ENCODE peak calls at places on chromosomes 2 and 18, in six cellular contexts. One of them, this sample, is unnamed.

GRCh38 chr2:17470855-17471641 is 47.2 kb downstream of the RAD51AP2 start:
- DNase-seq in fibroblast of lung: peak
- DNase-seq in left ventricle myocardium inferior: no peak
- DNase-seq in RWPE1: no peak
- DNase-seq in GM20000: no peak
- DNase-seq in brain microvascular endothelial cell: peak
- DNase-seq in this sample: peak

GRCh38 chr2:31267437-31268120 is 33.6 kb downstream of the EHD3 start:
- DNase-seq in left ventricle myocardium inferior: no peak
- DNase-seq in fibroblast of lung: no peak
- DNase-seq in GM20000: no peak
- DNase-seq in RWPE1: no peak
- DNase-seq in brain microvascular endothelial cell: no peak
- DNase-seq in this sample: no peak

GRCh38 chr2:69126341-69126740 is 113.4 kb downstream of the ANTXR1 start:
- DNase-seq in brain microvascular endothelial cell: no peak
- DNase-seq in left ventricle myocardium inferior: no peak
- DNase-seq in GM20000: no peak
- DNase-seq in RWPE1: no peak
- DNase-seq in fibroblast of lung: no peak
- DNase-seq in this sample: no peak

GRCh38 chr2:181683518-181684453 is 3.5 kb upstream of the NEUROD1 start:
- DNase-seq in brain microvascular endothelial cell: no peak
- DNase-seq in RWPE1: peak
- DNase-seq in GM20000: peak
- DNase-seq in fibroblast of lung: peak
- DNase-seq in left ventricle myocardium inferior: no peak
- DNase-seq in this sample: peak

GRCh38 chr2:96866149-96866548 is 3.7 kb downstream of the SEMA4C start:
- DNase-seq in RWPE1: no peak
- DNase-seq in brain microvascular endothelial cell: no peak
- DNase-seq in fibroblast of lung: no peak
- DNase-seq in left ventricle myocardium inferior: no peak
- DNase-seq in GM20000: no peak
- DNase-seq in this sample: no peak

GRCh38 chr2:8649718-8650117 is 32.1 kb upstream of the ID2 start:
- DNase-seq in left ventricle myocardium inferior: no peak
- DNase-seq in RWPE1: no peak
- DNase-seq in GM20000: no peak
- DNase-seq in brain microvascular endothelial cell: no peak
- DNase-seq in fibroblast of lung: no peak
- DNase-seq in this sample: no peak

GRCh38 chr2:236753611-236754010 is 184.0 kb downstream of the ACKR3 start:
- DNase-seq in left ventricle myocardium inferior: no peak
- DNase-seq in fibroblast of lung: no peak
- DNase-seq in GM20000: no peak
- DNase-seq in brain microvascular endothelial cell: no peak
- DNase-seq in RWPE1: no peak
- DNase-seq in this sample: no peak

GRCh38 chr18:61690418-61691138 is 202.2 kb downstream of the RNF152 start:
- DNase-seq in fibroblast of lung: no peak
- DNase-seq in left ventricle myocardium inferior: no peak
- DNase-seq in brain microvascular endothelial cell: no peak
- DNase-seq in RWPE1: no peak
- DNase-seq in GM20000: no peak
- DNase-seq in this sample: no peak

GRCh38 chr2:8841962-8842361 is 4.5 kb upstream of the KIDINS220 start:
- DNase-seq in brain microvascular endothelial cell: no peak
- DNase-seq in left ventricle myocardium inferior: no peak
- DNase-seq in GM20000: no peak
- DNase-seq in RWPE1: no peak
- DNase-seq in fibroblast of lung: no peak
- DNase-seq in this sample: peak

GRCh38 chr2:231985823-231986261 is 24.3 kb downstream of the DIS3L2 start:
- DNase-seq in brain microvascular endothelial cell: no peak
- DNase-seq in GM20000: no peak
- DNase-seq in RWPE1: peak
- DNase-seq in left ventricle myocardium inferior: no peak
- DNase-seq in fibroblast of lung: no peak
- DNase-seq in this sample: peak

GRCh38 chr18:55458456-55459238 is 129.3 kb downstream of the TCF4 start:
- DNase-seq in fibroblast of lung: no peak
- DNase-seq in RWPE1: no peak
- DNase-seq in GM20000: no peak
- DNase-seq in brain microvascular endothelial cell: no peak
- DNase-seq in left ventricle myocardium inferior: no peak
- DNase-seq in this sample: no peak

GRCh38 chr2:149877064-149877463 is 289.5 kb upstream of the MMADHC start:
- DNase-seq in GM20000: no peak
- DNase-seq in brain microvascular endothelial cell: no peak
- DNase-seq in fibroblast of lung: no peak
- DNase-seq in RWPE1: no peak
- DNase-seq in left ventricle myocardium inferior: no peak
- DNase-seq in this sample: no peak

GRCh38 chr2:18824915-18825314 is 235.5 kb upstream of the NT5C1B start:
- DNase-seq in fibroblast of lung: no peak
- DNase-seq in left ventricle myocardium inferior: no peak
- DNase-seq in GM20000: no peak
- DNase-seq in brain microvascular endothelial cell: no peak
- DNase-seq in RWPE1: no peak
- DNase-seq in this sample: no peak

GRCh38 chr2:234399451-234400246 is 97.2 kb downstream of the ARL4C start:
- DNase-seq in brain microvascular endothelial cell: no peak
- DNase-seq in left ventricle myocardium inferior: no peak
- DNase-seq in RWPE1: no peak
- DNase-seq in fibroblast of lung: peak
- DNase-seq in GM20000: no peak
- DNase-seq in this sample: no peak

GRCh38 chr18:11260963-11261441 is 111.6 kb upstream of the PIEZO2 start:
- DNase-seq in fibroblast of lung: peak
- DNase-seq in RWPE1: no peak
- DNase-seq in brain microvascular endothelial cell: no peak
- DNase-seq in GM20000: no peak
- DNase-seq in left ventricle myocardium inferior: no peak
- DNase-seq in this sample: no peak

GRCh38 chr2:195414479-195414878 is 242.5 kb upstream of the SLC39A10 start:
- DNase-seq in left ventricle myocardium inferior: no peak
- DNase-seq in GM20000: no peak
- DNase-seq in fibroblast of lung: no peak
- DNase-seq in brain microvascular endothelial cell: no peak
- DNase-seq in RWPE1: no peak
- DNase-seq in this sample: no peak

GRCh38 chr2:25672500-25673169 is 742 bp downstream of the DTNB start:
- DNase-seq in GM20000: peak
- DNase-seq in brain microvascular endothelial cell: no peak
- DNase-seq in left ventricle myocardium inferior: peak
- DNase-seq in RWPE1: peak
- DNase-seq in fibroblast of lung: peak
- DNase-seq in this sample: peak

GRCh38 chr18:80068571-80069272 is 34.5 kb downstream of the RBFA start:
- DNase-seq in brain microvascular endothelial cell: no peak
- DNase-seq in RWPE1: no peak
- DNase-seq in GM20000: no peak
- DNase-seq in fibroblast of lung: no peak
- DNase-seq in left ventricle myocardium inferior: no peak
- DNase-seq in this sample: no peak

GRCh38 chr2:28271231-28271913 is 121.3 kb upstream of the FOSL2 start:
- DNase-seq in fibroblast of lung: no peak
- DNase-seq in GM20000: peak
- DNase-seq in brain microvascular endothelial cell: no peak
- DNase-seq in RWPE1: no peak
- DNase-seq in left ventricle myocardium inferior: no peak
- DNase-seq in this sample: no peak

GRCh38 chr2:28271914-28272240 is 120.8 kb upstream of the FOSL2 start:
- DNase-seq in left ventricle myocardium inferior: no peak
- DNase-seq in GM20000: no peak
- DNase-seq in RWPE1: no peak
- DNase-seq in fibroblast of lung: peak
- DNase-seq in brain microvascular endothelial cell: no peak
- DNase-seq in this sample: no peak

GRCh38 chr2:28274911-28275685 is 117.6 kb upstream of the FOSL2 start:
- DNase-seq in GM20000: no peak
- DNase-seq in brain microvascular endothelial cell: peak
- DNase-seq in RWPE1: peak
- DNase-seq in left ventricle myocardium inferior: no peak
- DNase-seq in fibroblast of lung: peak
- DNase-seq in this sample: peak

GRCh38 chr2:28276076-28276618 is 116.5 kb upstream of the FOSL2 start:
- DNase-seq in left ventricle myocardium inferior: no peak
- DNase-seq in brain microvascular endothelial cell: peak
- DNase-seq in fibroblast of lung: peak
- DNase-seq in RWPE1: peak
- DNase-seq in GM20000: peak
- DNase-seq in this sample: peak

DNA sequence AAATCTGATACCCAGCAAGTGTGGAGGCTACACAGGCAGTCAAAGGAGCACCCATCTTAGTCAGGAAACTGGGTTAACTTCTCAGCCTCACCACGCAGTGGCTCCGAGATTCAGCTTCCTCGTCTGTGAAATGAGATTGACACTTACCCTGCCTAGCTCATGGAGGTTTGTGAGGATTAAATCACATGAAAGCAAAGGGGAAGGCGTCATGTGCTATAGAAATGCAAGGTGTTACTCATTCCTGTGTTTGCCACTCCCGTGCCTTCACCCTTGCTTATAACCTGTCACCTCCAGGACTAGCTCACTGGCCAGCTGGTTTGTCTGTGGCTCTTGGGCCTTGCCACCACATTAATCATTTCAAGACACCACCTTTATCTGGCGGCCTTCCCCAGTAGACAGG is 118.9 kb upstream of the FOSL2 start:
- DNase-seq in brain microvascular endothelial cell: no peak
- DNase-seq in left ventricle myocardium inferior: no peak
- DNase-seq in RWPE1: no peak
- DNase-seq in GM20000: no peak
- DNase-seq in fibroblast of lung: peak
- DNase-seq in this sample: no peak
- TF ChIP-seq CTCF in brain microvascular endothelial cell: no peak
- TF ChIP-seq CTCF in left ventricle myocardium inferior: no peak
- TF ChIP-seq CTCF in RWPE1: no peak
- TF ChIP-seq CTCF in GM20000: no peak
- TF ChIP-seq CTCF in fibroblast of lung: no peak
- TF ChIP-seq CTCF in this sample: no peak

DNA sequence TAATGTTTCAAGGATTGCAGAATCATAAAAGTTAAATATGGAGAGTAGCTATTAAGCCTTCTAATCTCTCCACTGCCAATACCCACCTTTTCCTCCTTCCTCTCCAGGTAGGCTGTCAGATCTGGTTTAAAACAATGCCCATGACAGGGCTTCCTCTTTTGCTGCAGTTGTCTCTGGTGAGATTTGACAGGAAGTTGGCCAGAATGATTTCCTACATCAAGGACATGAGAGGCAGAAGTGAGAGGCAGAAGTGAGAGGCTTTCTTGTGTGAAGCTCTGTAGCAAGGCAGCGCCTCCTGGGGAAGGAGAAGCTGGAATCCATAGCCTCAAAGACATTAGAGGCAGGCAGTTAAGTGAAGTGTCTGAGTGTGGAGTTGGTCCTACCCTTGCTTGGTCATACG is 385.7 kb downstream of the HRH4 start:
- DNase-seq in GM20000: no peak
- DNase-seq in left ventricle myocardium inferior: no peak
- DNase-seq in fibroblast of lung: no peak
- DNase-seq in RWPE1: no peak
- DNase-seq in brain microvascular endothelial cell: no peak
- DNase-seq in this sample: no peak
- TF ChIP-seq CTCF in GM20000: no peak
- TF ChIP-seq CTCF in left ventricle myocardium inferior: no peak
- TF ChIP-seq CTCF in fibroblast of lung: no peak
- TF ChIP-seq CTCF in RWPE1: no peak
- TF ChIP-seq CTCF in brain microvascular endothelial cell: no peak
- TF ChIP-seq CTCF in this sample: no peak

GRCh38 chr2:35871672-35872071 is 483.9 kb upstream of the CRIM1 start:
- DNase-seq in brain microvascular endothelial cell: no peak
- DNase-seq in left ventricle myocardium inferior: no peak
- DNase-seq in GM20000: no peak
- DNase-seq in RWPE1: no peak
- DNase-seq in fibroblast of lung: no peak
- DNase-seq in this sample: no peak
- TF ChIP-seq CTCF in brain microvascular endothelial cell: no peak
- TF ChIP-seq CTCF in left ventricle myocardium inferior: no peak
- TF ChIP-seq CTCF in GM20000: no peak
- TF ChIP-seq CTCF in RWPE1: no peak
- TF ChIP-seq CTCF in fibroblast of lung: no peak
- TF ChIP-seq CTCF in this sample: no peak

GRCh38 chr18:35030234-35030989 is 10.8 kb upstream of the MAPRE2 start:
- DNase-seq in brain microvascular endothelial cell: no peak
- DNase-seq in GM20000: no peak
- DNase-seq in left ventricle myocardium inferior: no peak
- DNase-seq in fibroblast of lung: no peak
- DNase-seq in RWPE1: no peak
- DNase-seq in this sample: no peak

GRCh38 chr18:35028556-35028955 is 12.7 kb upstream of the MAPRE2 start:
- DNase-seq in fibroblast of lung: peak
- DNase-seq in GM20000: no peak
- DNase-seq in RWPE1: no peak
- DNase-seq in brain microvascular endothelial cell: no peak
- DNase-seq in left ventricle myocardium inferior: no peak
- DNase-seq in this sample: no peak

GRCh38 chr18:35032113-35032512 is 9.1 kb upstream of the MAPRE2 start:
- DNase-seq in GM20000: no peak
- DNase-seq in brain microvascular endothelial cell: no peak
- DNase-seq in fibroblast of lung: no peak
- DNase-seq in RWPE1: no peak
- DNase-seq in left ventricle myocardium inferior: no peak
- DNase-seq in this sample: no peak

GRCh38 chr18:35029103-35029502 is 12.1 kb upstream of the MAPRE2 start:
- DNase-seq in GM20000: no peak
- DNase-seq in brain microvascular endothelial cell: peak
- DNase-seq in fibroblast of lung: peak
- DNase-seq in left ventricle myocardium inferior: peak
- DNase-seq in RWPE1: no peak
- DNase-seq in this sample: no peak

GRCh38 chr18:35029770-35030169 is 11.4 kb upstream of the MAPRE2 start:
- DNase-seq in GM20000: no peak
- DNase-seq in fibroblast of lung: no peak
- DNase-seq in RWPE1: no peak
- DNase-seq in left ventricle myocardium inferior: no peak
- DNase-seq in brain microvascular endothelial cell: no peak
- DNase-seq in this sample: no peak
- TF ChIP-seq CTCF in GM20000: no peak
- TF ChIP-seq CTCF in fibroblast of lung: no peak
- TF ChIP-seq CTCF in RWPE1: no peak
- TF ChIP-seq CTCF in left ventricle myocardium inferior: peak
- TF ChIP-seq CTCF in brain microvascular endothelial cell: no peak
- TF ChIP-seq CTCF in this sample: no peak

DNA sequence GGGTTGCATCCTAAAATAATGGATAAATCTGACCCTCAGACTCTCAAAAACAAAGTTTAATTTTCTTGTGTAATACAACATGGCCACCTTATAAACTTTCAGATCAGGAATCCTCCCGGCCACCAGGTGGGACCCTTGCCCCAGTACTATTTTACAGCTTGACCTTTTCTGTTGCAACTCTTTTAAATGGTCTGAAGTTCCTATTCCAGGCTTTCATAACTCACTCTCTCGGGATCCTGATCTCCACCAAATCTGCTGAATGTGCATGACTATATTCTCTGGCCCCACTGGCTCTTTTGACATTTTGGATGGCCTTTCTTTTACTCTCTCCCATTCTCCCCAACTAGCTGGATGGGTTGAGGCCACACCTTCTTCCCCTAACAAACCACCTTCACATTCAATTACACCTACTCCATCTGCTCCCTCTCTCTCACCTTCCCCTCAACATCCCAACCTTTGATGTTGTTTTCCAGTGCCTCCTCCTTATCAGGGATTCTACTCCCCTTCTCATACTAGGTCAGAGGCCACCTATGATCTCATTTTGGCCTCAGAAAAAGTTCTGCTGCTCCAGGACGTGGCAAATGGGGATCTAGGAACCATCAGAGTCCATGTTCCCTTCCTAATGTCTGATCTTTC is 70.8 kb downstream of the SESTD1 start:
- DNase-seq in RWPE1: no peak
- DNase-seq in fibroblast of lung: no peak
- DNase-seq in left ventricle myocardium inferior: no peak
- DNase-seq in brain microvascular endothelial cell: no peak
- DNase-seq in GM20000: no peak
- DNase-seq in this sample: no peak
- TF ChIP-seq CTCF in RWPE1: no peak
- TF ChIP-seq CTCF in fibroblast of lung: no peak
- TF ChIP-seq CTCF in left ventricle myocardium inferior: no peak
- TF ChIP-seq CTCF in brain microvascular endothelial cell: no peak
- TF ChIP-seq CTCF in GM20000: no peak
- TF ChIP-seq CTCF in this sample: no peak

This sample was measured in MCF 10A.